ENCODE peak calls at places on chromosome 4, in nine cellular contexts. S, C, A, F, P, R, Q, I and O are unnamed samples. For H3K36me3, the result is how much of the 10 kb centered on the place peaks cover.

GRCh38 chr4:158376441-158376840 is 145.2 kb upstream of the RXFP1 start:
- DNase-seq in S (no peak), C (no peak), A (no peak), F (no peak), P (no peak), R (no peak), Q (no peak), I (no peak), O (no peak)

GRCh38 chr4:83639849-83640493 is 104.1 kb downstream of the GPAT3 start:
- DNase-seq in S (peak), C (no peak), A (peak), F (peak), P (peak), R (peak), Q (no peak), I (peak), O (peak)

GRCh38 chr4:151922306-151922705 is 161.5 kb upstream of the GATB start:
- DNase-seq in S (no peak), C (no peak), A (no peak), F (peak), P (no peak), R (no peak), Q (no peak), I (no peak), O (no peak)

GRCh38 chr4:156295676-156296075 is 342.0 kb upstream of the CTSO start:
- DNase-seq in S (no peak), C (no peak), A (no peak), F (peak), P (no peak), R (no peak), Q (no peak), I (no peak), O (no peak)

GRCh38 chr4:142547974-142548373 is 298.1 kb downstream of the INPP4B start:
- DNase-seq in S (no peak), C (no peak), A (no peak), F (peak), P (no peak), R (no peak), Q (no peak), I (no peak), O (no peak)

GRCh38 chr4:169100656-169101055 is 90.6 kb upstream of the CBR4 start:
- DNase-seq in S (no peak), C (no peak), A (no peak), F (no peak), P (no peak), R (no peak), Q (no peak), I (no peak), O (no peak)

GRCh38 chr4:98557497-98557896 is 100.9 kb downstream of the TSPAN5 start:
- DNase-seq in S (no peak), C (no peak), A (no peak), F (peak), P (peak), R (no peak), Q (no peak), I (no peak), O (no peak)

GRCh38 chr4:159010563-159011260 is 92.2 kb upstream of the RAPGEF2 start:
- DNase-seq in S (peak), C (peak), A (peak), F (peak), P (peak), R (no peak), Q (peak), I (peak), O (no peak)

GRCh38 chr4:71396382-71396781 is 57.6 kb downstream of the SLC4A4 start:
- DNase-seq in S (no peak), C (no peak), A (no peak), F (peak), P (no peak), R (no peak), Q (no peak), I (no peak), O (no peak)

GRCh38 chr4:147498031-147498700 is 17.3 kb downstream of the EDNRA start:
- DNase-seq in S (no peak), C (no peak), A (no peak), F (peak), P (no peak), R (no peak), Q (no peak), I (no peak), O (peak)

GRCh38 chr4:172791841-172792240 is 376.8 kb upstream of the GALNT7 start:
- DNase-seq in S (no peak), C (no peak), A (no peak), F (no peak), P (no peak), R (no peak), Q (no peak), I (no peak), O (no peak)

GRCh38 chr4:102799816-102800215 is 27.5 kb downstream of the UBE2D3 start:
- DNase-seq in S (no peak), C (no peak), A (no peak), F (no peak), P (no peak), R (no peak), Q (no peak), I (no peak), O (no peak)

GRCh38 chr4:147866532-147867271 is 134.8 kb downstream of the ARHGAP10 start:
- DNase-seq in S (peak), C (peak), A (peak), F (peak), P (peak), R (peak), Q (peak), I (peak), O (peak)

GRCh38 chr4:25863347-25863784 is 578 bp upstream of the SEL1L3 start:
- DNase-seq in S (peak), C (no peak), A (peak), F (no peak), P (peak), R (peak), Q (no peak), I (no peak), O (no peak)

GRCh38 chr4:5998333-5998936 is 19.8 kb downstream of the C4orf50 start:
- DNase-seq in S (peak), C (peak), A (peak), F (peak), P (peak), R (peak), Q (peak), I (peak), O (no peak)

GRCh38 chr4:83178029-83178428 is 63.5 kb upstream of the PLAC8 start:
- DNase-seq in S (no peak), C (no peak), A (no peak), F (no peak), P (no peak), R (no peak), Q (no peak), I (no peak), O (no peak)

GRCh38 chr4:188439641-188440311 is 300.5 kb downstream of the TRIML1 start:
- DNase-seq in S (peak), C (no peak), A (no peak), F (peak), P (no peak), R (peak), Q (no peak), I (peak), O (no peak)

GRCh38 chr4:128653514-128654420 is 155.7 kb upstream of the JADE1 start:
- DNase-seq in S (no peak), C (no peak), A (peak), F (no peak), P (peak), R (peak), Q (peak), I (peak), O (no peak)

GRCh38 chr4:181618896-181619295 is 624.3 kb upstream of the TENM3 start:
- DNase-seq in S (no peak), C (no peak), A (no peak), F (no peak), P (no peak), R (peak), Q (no peak), I (no peak), O (no peak)

GRCh38 chr4:80138556-80139538 is 58.5 kb upstream of the PRDM8 start:
- DNase-seq in S (no peak), C (no peak), A (peak), F (peak), P (no peak), R (no peak), Q (no peak), I (no peak), O (no peak)

GRCh38 chr4:23887989-23888388 is 1.9 kb downstream of the PPARGC1A start:
- DNase-seq in S (no peak), C (no peak), A (no peak), F (no peak), P (no peak), R (no peak), Q (no peak), I (no peak), O (no peak)

GRCh38 chr4:185142563-185142910 is 529 bp upstream of the SLC25A4 start:
- DNase-seq in S (no peak), C (no peak), A (no peak), F (no peak), P (no peak), R (no peak), Q (no peak), I (no peak), O (no peak)

GRCh38 chr4:73740353-73740778 is at the start of gene CXCL8:
- DNase-seq in S (peak), C (peak), A (peak), F (peak), P (peak), R (no peak), Q (peak), I (peak), O (no peak)

DNA sequence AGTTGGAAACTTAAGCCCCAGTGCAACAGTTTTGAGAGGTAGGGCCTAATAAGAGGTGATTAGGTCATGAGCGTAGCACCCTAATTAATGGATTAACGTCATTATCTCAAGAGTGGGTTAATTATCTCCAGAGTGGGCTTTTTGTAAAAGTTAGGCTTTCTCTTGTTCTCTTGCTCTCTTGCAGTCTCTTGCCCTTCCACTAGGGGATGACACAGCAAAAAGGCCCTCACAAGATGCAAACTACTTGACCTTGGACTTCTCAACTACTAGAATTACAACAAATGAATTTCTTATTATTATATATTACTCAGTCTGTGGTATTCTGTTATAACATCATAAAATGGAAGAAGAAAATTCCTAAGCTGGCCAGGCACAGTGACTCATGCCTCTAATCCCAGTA is 22.1 kb upstream of the NDST3 start:
- DNase-seq in S (no peak), C (no peak), A (no peak), F (no peak), P (no peak), R (no peak), Q (no peak), I (no peak), O (no peak)
- TF ChIP-seq CTCF in S (no peak), C (no peak), A (no peak), F (peak), P (no peak), R (no peak), Q (no peak), I (no peak), O (peak)

GRCh38 chr4:163523791-163524365 is 29.4 kb downstream of the TMA16 start:
- DNase-seq in S (no peak), C (no peak), A (no peak), F (peak), P (no peak), R (no peak), Q (no peak), I (no peak), O (no peak)

GRCh38 chr4:163525982-163526381 is 31.5 kb downstream of the TMA16 start:
- DNase-seq in S (no peak), C (no peak), A (no peak), F (no peak), P (no peak), R (no peak), Q (no peak), I (no peak), O (no peak)

GRCh38 chr4:163528618-163529017 is 34.1 kb downstream of the TMA16 start:
- DNase-seq in S (no peak), C (no peak), A (no peak), F (no peak), P (no peak), R (no peak), Q (no peak), I (no peak), O (no peak)

GRCh38 chr4:163527172-163527571 is 32.7 kb downstream of the TMA16 start:
- DNase-seq in S (no peak), C (no peak), A (no peak), F (peak), P (no peak), R (no peak), Q (no peak), I (no peak), O (no peak)
- H3K36me3 ChIP-seq in S (under half), C (under half), A (under half), F (under half), P (under half), R (half or more), Q (half or more), I (half or more), O (under half)

DNA sequence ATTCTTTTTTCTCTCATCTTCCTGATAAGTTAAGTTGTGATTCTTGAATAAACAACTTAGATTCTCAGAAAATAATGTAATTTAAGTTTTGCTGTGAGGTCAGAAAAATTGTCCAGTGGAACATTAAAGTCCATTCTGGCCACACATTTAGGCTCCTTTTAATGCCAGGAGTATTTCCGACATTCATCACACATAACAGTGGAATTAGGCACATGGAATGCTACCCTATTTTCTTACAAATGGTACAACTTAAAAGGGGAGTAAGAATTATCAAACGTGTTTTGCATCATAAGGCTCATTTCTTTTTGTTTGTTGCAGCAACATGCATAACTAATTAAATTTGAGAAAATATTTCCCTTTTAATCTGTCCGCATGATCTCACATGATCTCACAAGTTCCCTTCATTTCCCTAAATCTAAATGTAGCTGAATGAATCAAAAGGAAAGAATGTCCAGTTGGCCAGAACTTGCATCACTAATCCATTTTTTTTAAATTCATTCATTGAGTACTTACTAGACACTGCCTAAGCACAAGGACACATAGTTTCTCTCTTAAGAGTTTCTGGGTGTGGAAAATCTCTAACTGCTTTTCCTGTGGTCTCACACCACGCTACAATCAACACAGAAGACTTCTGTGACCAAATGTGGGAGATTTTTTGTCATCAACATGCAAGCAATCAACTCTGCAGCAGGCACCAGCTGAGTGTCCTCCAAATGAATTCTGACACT is 22.0 kb downstream of the SPARCL1 start:
- DNase-seq in S (no peak), C (no peak), A (no peak), F (peak), P (no peak), R (no peak), Q (no peak), I (no peak), O (no peak)
- H3K4me3 ChIP-seq in S (no peak), C (no peak), A (no peak), F (no peak), P (no peak), R (no peak), Q (no peak), I (no peak), O (no peak)

GRCh38 chr4:7151668-7152227 is 40.6 kb upstream of the SORCS2 start:
- DNase-seq in S (no peak), C (no peak), A (no peak), F (no peak), P (no peak), R (no peak), Q (no peak), I (no peak), O (no peak)
- TF ChIP-seq CTCF in S (no peak), C (no peak), A (peak), F (no peak), P (no peak), R (peak), Q (no peak), I (no peak), O (no peak)

DNA sequence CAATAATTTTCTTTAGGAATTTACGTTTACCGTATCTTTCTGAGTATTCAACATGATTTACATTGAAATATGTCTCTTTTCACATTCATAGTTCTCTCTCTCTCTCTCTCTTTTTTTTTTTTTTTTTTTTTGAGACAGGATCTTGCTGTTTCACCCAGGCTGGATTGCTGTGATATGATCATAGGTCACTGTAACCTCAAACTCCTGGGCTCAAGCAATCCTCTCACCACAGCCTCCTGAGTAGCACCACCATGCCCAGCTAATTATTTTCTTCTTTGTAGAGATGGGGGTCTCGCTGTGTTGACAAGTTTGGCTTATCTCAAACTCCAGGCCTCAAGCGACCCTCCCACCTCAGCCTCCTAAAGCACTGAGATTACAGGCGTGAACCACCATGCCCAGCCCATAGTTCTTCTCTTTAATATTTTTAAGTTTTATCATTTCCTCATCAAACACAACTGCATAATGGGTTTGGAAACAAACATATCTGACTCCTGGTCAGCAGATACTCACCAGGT is 9.8 kb downstream of the SRP72 start:
- DNase-seq in S (no peak), C (no peak), A (no peak), F (no peak), P (no peak), R (no peak), Q (no peak), I (no peak), O (no peak)
- H3K36me3 ChIP-seq in S (under half), C (half or more), A (under half), F (under half), P (under half), R (half or more), Q (half or more), I (half or more), O (under half)

GRCh38 chr4:130424211-130424610 is 1328.3 kb downstream of the C4orf33 start:
- DNase-seq in S (no peak), C (no peak), A (no peak), F (peak), P (no peak), R (no peak), Q (no peak), I (no peak), O (no peak)

GRCh38 chr4:130419576-130419975 is 1323.6 kb downstream of the C4orf33 start:
- DNase-seq in S (no peak), C (no peak), A (no peak), F (no peak), P (no peak), R (no peak), Q (no peak), I (no peak), O (no peak)

GRCh38 chr4:130422255-130422654 is 1326.3 kb downstream of the C4orf33 start:
- DNase-seq in S (no peak), C (no peak), A (no peak), F (no peak), P (no peak), R (no peak), Q (no peak), I (no peak), O (no peak)
- H3K4me3 ChIP-seq in S (no peak), C (no peak), A (no peak), F (no peak), P (no peak), R (no peak), Q (no peak), I (no peak), O (no peak)

DNA sequence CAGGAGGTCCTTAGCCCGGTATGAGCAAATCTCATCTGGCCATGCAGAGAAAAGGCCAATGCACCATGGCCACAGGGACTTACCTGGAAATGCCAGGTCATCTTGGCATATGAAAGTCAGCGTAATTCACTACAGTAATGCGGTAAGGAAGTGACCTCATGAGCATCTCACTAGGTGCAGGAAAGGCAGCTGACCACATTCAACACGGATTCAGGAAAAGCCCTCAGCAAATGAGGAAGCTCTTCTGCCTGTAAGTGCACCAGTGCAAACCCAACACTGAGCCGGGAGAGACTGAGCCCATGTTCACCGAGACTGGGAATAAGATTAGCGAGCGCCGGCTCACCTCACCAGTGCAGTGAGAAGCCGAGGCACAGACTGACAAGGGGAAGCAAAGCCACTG is 23.7 kb downstream of the LRPAP1 start:
- DNase-seq in S (no peak), C (no peak), A (no peak), F (no peak), P (no peak), R (no peak), Q (no peak), I (no peak), O (no peak)
- TF ChIP-seq CTCF in S (no peak), C (no peak), A (no peak), F (no peak), P (no peak), R (no peak), Q (no peak), I (no peak), O (no peak)